ENCODE peak calls at places on chromosomes 11 and 22, in four cellular contexts. O, K, Y and I are unnamed samples.

GRCh38 chr11:299951-300735 is 817 bp upstream of the IFITM5 start:
- DNase-seq in O (no peak), K (no peak), Y (peak; percentile 48), I (peak; percentile 15)

GRCh38 chr11:122340607-122341006 is 224.6 kb upstream of the BLID start:
- DNase-seq in O (no peak), K (no peak), Y (no peak), I (no peak)

GRCh38 chr22:17384612-17385345 is 15.5 kb downstream of the CECR2 start:
- DNase-seq in O (no peak), K (no peak), Y (no peak), I (no peak)

GRCh38 chr22:20089226-20089976 is 9.4 kb downstream of the DGCR8 start:
- DNase-seq in O (no peak), K (no peak), Y (peak; percentile 39), I (no peak)

GRCh38 chr22:38868886-38869381 is 3.1 kb downstream of the CBX6 start:
- DNase-seq in O (peak; percentile 76), K (peak; percentile 74), Y (peak; percentile 73), I (peak; percentile 78)

GRCh38 chr22:46134111-46134705 is 16.1 kb upstream of the PPARA start:
- DNase-seq in O (no peak), K (peak; percentile 12), Y (no peak), I (no peak)

GRCh38 chr22:48743601-48744282 is 1083.9 kb downstream of the BRD1 start:
- DNase-seq in O (no peak), K (no peak), Y (no peak), I (no peak)

GRCh38 chr22:50531546-50532352 is 1.9 kb upstream of the TYMP start:
- DNase-seq in O (no peak), K (peak; percentile 66), Y (peak; percentile 89), I (peak; percentile 88)

GRCh38 chr22:36595968-36596367 is 67.0 kb upstream of the EIF3D start:
- DNase-seq in O (no peak), K (no peak), Y (no peak), I (no peak)

GRCh38 chr11:45410391-45411215 is 124.5 kb upstream of the SYT13 start:
- DNase-seq in O (no peak), K (no peak), Y (no peak), I (no peak)

GRCh38 chr22:20523118-20523983 is 15.9 kb downstream of the MED15 start:
- DNase-seq in O (no peak), K (no peak), Y (no peak), I (no peak)

GRCh38 chr11:62421996-62422395 is 3.2 kb downstream of the SCGB1A1 start:
- DNase-seq in O (no peak), K (peak; percentile 37), Y (no peak), I (no peak)

GRCh38 chr11:72223615-72224586 is 666 bp upstream of the INPPL1 start:
- DNase-seq in O (peak; percentile 85), K (peak; percentile 82), Y (peak; percentile 85), I (peak; percentile 83)

GRCh38 chr11:34730544-34731295 is 109.8 kb downstream of the EHF start:
- DNase-seq in O (no peak), K (no peak), Y (no peak), I (no peak)

GRCh38 chr22:38733329-38734202 is 22.2 kb downstream of the SUN2 start:
- DNase-seq in O (peak; percentile 80), K (peak; percentile 67), Y (peak; percentile 67), I (peak; percentile 64)

GRCh38 chr11:115874843-115875242 is 370.6 kb upstream of the CADM1 start:
- DNase-seq in O (no peak), K (no peak), Y (no peak), I (no peak)

GRCh38 chr11:17556999-17557398 is 9.9 kb downstream of the OTOG start:
- DNase-seq in O (no peak), K (no peak), Y (no peak), I (no peak)

GRCh38 chr11:103055174-103055890 is 36.6 kb downstream of the DCUN1D5 start:
- DNase-seq in O (no peak), K (no peak), Y (no peak), I (no peak)

GRCh38 chr22:41524283-41524682 is 20.0 kb downstream of the POLR3H start:
- DNase-seq in O (peak; percentile 86), K (peak; percentile 80), Y (peak; percentile 66), I (peak; percentile 71)

GRCh38 chr11:73380321-73380720 is 4.1 kb downstream of the RELT start:
- DNase-seq in O (no peak), K (no peak), Y (no peak), I (no peak)

GRCh38 chr11:122804796-122805195 is 33.5 kb upstream of the CRTAM start:
- DNase-seq in O (no peak), K (no peak), Y (no peak), I (no peak)

GRCh38 chr22:50082961-50083461 is 2.2 kb downstream of the MLC1 start:
- DNase-seq in O (no peak), K (no peak), Y (no peak), I (no peak)

GRCh38 chr11:27864046-27865025 is 164.1 kb upstream of the BDNF start:
- DNase-seq in O (no peak), K (no peak), Y (peak; percentile 69), I (no peak)

GRCh38 chr11:96168623-96169022 is 174.4 kb downstream of the MAML2 start:
- DNase-seq in O (peak; percentile 27), K (peak; percentile 46), Y (no peak), I (no peak)

GRCh38 chr22:48908547-48908946 is 919.1 kb downstream of the BRD1 start:
- DNase-seq in O (no peak), K (no peak), Y (no peak), I (no peak)

GRCh38 chr11:70912226-70912840 is 340.0 kb downstream of the SHANK2 start:
- DNase-seq in O (no peak), K (no peak), Y (no peak), I (no peak)

GRCh38 chr22:23591203-23591791 is 11.2 kb upstream of the IGLL1 start:
- DNase-seq in O (peak; percentile 93), K (no peak), Y (peak; percentile 43), I (peak; percentile 36)

GRCh38 chr11:67055812-67056211 is 835 bp upstream of the RHOD start:
- DNase-seq in O (no peak), K (peak; percentile 32), Y (no peak), I (no peak)

GRCh38 chr22:42299586-42300285 is 29.3 kb upstream of the TCF20 start:
- DNase-seq in O (no peak), K (no peak), Y (no peak), I (peak; percentile 48)

GRCh38 chr11:407651-408080 is 7.1 kb downstream of the SIGIRR start:
- DNase-seq in O (no peak), K (no peak), Y (no peak), I (no peak)

GRCh38 chr11:34274712-34275398 is 83.0 kb downstream of the ABTB2 start:
- DNase-seq in O (peak; percentile 94), K (peak; percentile 94), Y (peak; percentile 74), I (peak; percentile 83)

GRCh38 chr11:103420593-103420992 is 311.4 kb downstream of the DYNC2H1 start:
- DNase-seq in O (no peak), K (no peak), Y (no peak), I (no peak)

GRCh38 chr11:32829157-32829679 is 509 bp upstream of the PRRG4 start:
- DNase-seq in O (no peak), K (no peak), Y (no peak), I (no peak)

GRCh38 chr11:1152316-1153104 is 5.2 kb upstream of the MUC5AC start:
- DNase-seq in O (no peak), K (no peak), Y (no peak), I (no peak)

GRCh38 chr11:17978553-17979287 is 34.1 kb downstream of the SERGEF start:
- DNase-seq in O (no peak), K (peak; percentile 19), Y (no peak), I (peak; percentile 42)

GRCh38 chr11:65639623-65640482 is 2.0 kb downstream of the SIPA1 start:
- DNase-seq in O (no peak), K (no peak), Y (peak; percentile 89), I (peak; percentile 45)

GRCh38 chr11:72084076-72084475 is 3.4 kb downstream of the LRRC51 start:
- DNase-seq in O (no peak), K (no peak), Y (no peak), I (no peak)

DNA sequence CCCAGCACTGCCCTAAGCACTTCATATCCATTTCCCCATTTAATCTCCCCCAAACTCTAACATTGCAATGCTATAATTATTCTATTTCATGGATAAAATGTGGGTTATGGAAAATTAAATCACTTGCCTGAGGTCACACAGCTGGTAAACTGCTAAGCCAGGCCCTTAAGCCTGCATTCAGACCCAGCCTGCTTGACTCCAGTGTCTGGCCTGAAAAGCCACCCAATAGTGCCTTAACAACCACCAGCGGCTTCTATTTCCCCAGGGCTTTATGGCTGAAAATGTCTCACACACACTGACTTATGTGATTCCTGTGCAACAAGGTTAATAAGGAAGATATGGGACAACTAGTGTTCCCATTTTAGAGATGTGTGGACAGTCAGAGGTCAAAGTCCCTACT is 178.5 kb upstream of the SNX19 start:
- DNase-seq in O (no peak), K (no peak), Y (no peak), I (no peak)
- TF ChIP-seq CTCF in O (no peak), K (no peak), Y (no peak), I (no peak)

GRCh38 chr11:8617063-8617462 is 23.0 kb upstream of the STK33 start:
- DNase-seq in O (no peak), K (no peak), Y (no peak), I (no peak)
- TF ChIP-seq CTCF in O (no peak), K (no peak), Y (no peak), I (no peak)

GRCh38 chr11:69595805-69596665 is 44.9 kb upstream of the CCND1 start:
- DNase-seq in O (no peak), K (no peak), Y (no peak), I (no peak)
- TF ChIP-seq CTCF in O (no peak), K (no peak), Y (no peak), I (no peak)

GRCh38 chr11:100999756-101000155 is 129.9 kb downstream of the PGR start:
- DNase-seq in O (no peak), K (no peak), Y (no peak), I (no peak)

GRCh38 chr11:101008961-101009684 is 120.5 kb downstream of the PGR start:
- DNase-seq in O (no peak), K (no peak), Y (no peak), I (no peak)

DNA sequence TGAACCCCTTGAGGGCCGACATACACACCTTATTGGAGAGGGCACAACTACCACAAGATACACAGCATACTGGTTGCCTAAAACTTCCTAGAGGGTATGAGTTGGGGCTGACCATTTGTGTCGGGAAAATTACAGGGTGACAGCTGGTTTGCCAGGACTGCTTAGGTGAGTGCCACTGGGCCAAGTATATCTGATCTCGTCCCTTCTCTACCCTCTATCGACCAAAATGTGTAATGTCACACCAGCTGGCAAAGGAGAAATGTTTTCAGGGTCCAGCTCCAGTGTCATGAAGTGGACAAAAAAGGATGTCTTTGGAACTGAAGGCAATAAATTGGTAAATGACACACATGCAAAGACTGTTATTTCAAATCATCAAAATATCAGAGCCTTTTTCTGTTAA is 126.1 kb downstream of the PGR start:
- DNase-seq in O (no peak), K (no peak), Y (no peak), I (no peak)
- TF ChIP-seq CTCF in O (no peak), K (no peak), Y (no peak), I (no peak)

GRCh38 chr11:50423208-50423607 is 390.5 kb downstream of the OR4C45 start:
- DNase-seq in O (no peak), K (no peak), Y (no peak), I (no peak)
- TF ChIP-seq CTCF in O (no peak), K (no peak), Y (no peak), I (no peak)

GRCh38 chr11:114340311-114341131 is 44.3 kb downstream of the NNMT start:
- DNase-seq in O (peak; percentile 27), K (peak; percentile 26), Y (no peak), I (peak; percentile 20)
- TF ChIP-seq CTCF in O (peak; percentile 75), K (peak; percentile 83), Y (peak; percentile 45), I (peak; percentile 86)